ENCODE peak calls at places on chromosomes 1 and 21, in five cellular contexts. O is stimulated activated CD8-positive, alpha-beta memory T cell treated with anti-CD3 and anti-CD28 coated beads, Interleukin-7, amount 100 ng/mL, for 4 hours; W is astrocyte of the spinal cord; K is CD8-positive, alpha-beta T cell; T is brain microvascular endothelial cell. Q is an unnamed sample.

GRCh38 chr1:155064109-155064812 is 721 bp downstream of the EFNA4 start:
- DNase-seq in W (no peak), K (no peak), O (no peak), T (no peak), Q (no peak)

GRCh38 chr1:68231627-68232303 is 558 bp downstream of the WLS start:
- DNase-seq in T (peak), W (peak), O (no peak), K (no peak), Q (peak)

GRCh38 chr1:215631489-215631888 is 64.4 kb downstream of the KCTD3 start:
- DNase-seq in W (peak), O (no peak), K (no peak), T (peak), Q (peak)

GRCh38 chr1:1004780-1005697 is 5.1 kb upstream of the HES4 start:
- DNase-seq in K (no peak), W (peak), O (no peak), T (no peak), Q (no peak)

GRCh38 chr1:212470059-212470458 is 37.3 kb downstream of the NENF start:
- DNase-seq in T (peak), W (peak), O (no peak), K (no peak), Q (peak)

GRCh38 chr1:241592273-241592958 is 47.8 kb downstream of the CHML start:
- DNase-seq in T (no peak), K (no peak), W (peak), O (no peak), Q (no peak)

GRCh38 chr1:25733271-25733670 is 66.7 kb upstream of the SELENON start:
- DNase-seq in K (no peak), W (no peak), O (no peak), T (no peak), Q (no peak)

GRCh38 chr1:219385786-219386427 is 212.2 kb downstream of the LYPLAL1 start:
- DNase-seq in T (peak), W (peak), K (no peak), O (no peak), Q (no peak)

GRCh38 chr1:23198373-23198772 is 18.9 kb downstream of the HTR1D start:
- DNase-seq in O (no peak), K (no peak), W (peak), T (peak), Q (no peak)

GRCh38 chr1:32924881-32925344 is 23.7 kb upstream of the TMEM54 start:
- DNase-seq in W (no peak), K (no peak), O (no peak), T (no peak), Q (no peak)

GRCh38 chr1:247517795-247518612 is 18.2 kb downstream of the OR2C3 start:
- DNase-seq in W (no peak), T (no peak), K (no peak), O (no peak), Q (no peak)

GRCh38 chr1:200724064-200724463 is 14.6 kb upstream of the CAMSAP2 start:
- DNase-seq in T (no peak), W (no peak), O (no peak), K (no peak), Q (no peak)

GRCh38 chr1:203682401-203683383 is 56.1 kb downstream of the ATP2B4 start:
- DNase-seq in W (no peak), T (no peak), O (no peak), K (peak), Q (no peak)

GRCh38 chr1:113146242-113147072 is 73.5 kb downstream of the LRIG2 start:
- DNase-seq in O (no peak), W (peak), T (peak), K (no peak), Q (no peak)

GRCh38 chr1:36155560-36156328 is at the start of gene MAP7D1:
- DNase-seq in K (peak), O (peak), W (peak), T (peak), Q (peak)

GRCh38 chr1:204923209-204923608 is 52.5 kb downstream of the NFASC start:
- DNase-seq in O (no peak), T (no peak), K (no peak), W (no peak), Q (no peak)

GRCh38 chr1:173669491-173669941 is at the start of gene ANKRD45:
- DNase-seq in K (no peak), W (peak), O (peak), T (peak), Q (no peak)

GRCh38 chr1:20355828-20356735 is 65.4 kb downstream of the VWA5B1 start:
- DNase-seq in K (no peak), O (no peak), T (no peak), W (no peak), Q (peak)

GRCh38 chr1:160428053-160428452 is 27.7 kb downstream of the VANGL2 start:
- DNase-seq in K (no peak), W (peak), O (no peak), T (no peak), Q (no peak)

GRCh38 chr21:31576428-31576827 is 83.1 kb upstream of the SOD1 start:
- DNase-seq in O (no peak), W (no peak), K (no peak), T (no peak), Q (no peak)

GRCh38 chr1:228408041-228408868 is 1.6 kb upstream of the TRIM11 start:
- DNase-seq in O (no peak), W (no peak), K (no peak), T (no peak), Q (no peak)

GRCh38 chr1:226877669-226878068 is 7.3 kb downstream of the PSEN2 start:
- DNase-seq in K (no peak), T (no peak), O (no peak), W (no peak), Q (no peak)

GRCh38 chr1:42186172-42186571 is 21.6 kb upstream of the GUCA2A start:
- DNase-seq in T (peak), K (no peak), O (no peak), W (peak), Q (no peak)

GRCh38 chr21:25733859-25734653 is 648 bp downstream of the ATP5PF start:
- DNase-seq in K (no peak), T (peak), W (peak), O (peak), Q (no peak)

GRCh38 chr1:63779338-63779819 is 5.6 kb downstream of the ROR1 start:
- DNase-seq in T (no peak), K (no peak), W (peak), O (no peak), Q (no peak)

GRCh38 chr1:52571783-52572182 is 18.9 kb upstream of the TUT4 start:
- DNase-seq in T (no peak), O (no peak), K (no peak), W (peak), Q (no peak)

GRCh38 chr1:31596737-31597097 is 20.4 kb downstream of the TINAGL1 start:
- DNase-seq in T (no peak), W (no peak), O (no peak), K (no peak), Q (no peak)

GRCh38 chr1:162987866-162988265 is 81.3 kb upstream of the RGS4 start:
- DNase-seq in T (no peak), W (peak), O (no peak), K (no peak), Q (no peak)

GRCh38 chr1:145926706-145927072 is 595 bp downstream of the RBM8A start:
- DNase-seq in T (peak), O (peak), W (peak), K (no peak), Q (no peak)

GRCh38 chr1:14267991-14268390 is 330.5 kb upstream of the KAZN start:
- DNase-seq in K (no peak), T (no peak), O (no peak), W (peak), Q (no peak)